ENCODE peak calls at places on chromosomes 4 and X, in seven cellular contexts. X, D, B, U, Q, F and M are unnamed samples.
A peak's percentile ranks its signal among the peaks of the same experiment; 100 is the strongest.

GRCh38 chr4:48509543-48509942 is 19.5 kb downstream of the ZAR1 start:
- DNase-seq in X (no peak), D (no peak), B (no peak), U (no peak), Q (no peak), F (no peak), M (no peak)

GRCh38 chr4:72448231-72448630 is 120.8 kb downstream of the ADAMTS3 start:
- DNase-seq in X (no peak), D (no peak), B (no peak), U (no peak), Q (no peak), F (no peak), M (no peak)

GRCh38 chr4:151862766-151863165 is 102.0 kb upstream of the GATB start:
- DNase-seq in X (no peak), D (no peak), B (no peak), U (no peak), Q (no peak), F (no peak), M (no peak)

GRCh38 chrX:23952984-23953907 is 45.4 kb downstream of the CXorf58 start:
- DNase-seq in X (no peak), D (no peak), B (peak; percentile 91), U (no peak), Q (peak; percentile 15), F (peak; percentile 36), M (no peak)

GRCh38 chr4:186204611-186205144 is 13.3 kb downstream of the CYP4V2 start:
- DNase-seq in X (no peak), D (no peak), B (no peak), U (no peak), Q (no peak), F (no peak), M (no peak)

GRCh38 chr4:175731506-175731905 is 80.6 kb downstream of the GPM6A start:
- DNase-seq in X (no peak), D (no peak), B (no peak), U (no peak), Q (no peak), F (no peak), M (no peak)

GRCh38 chrX:131060147-131060546 is 2.0 kb downstream of the ARHGAP36 start:
- DNase-seq in X (no peak), D (no peak), B (no peak), U (no peak), Q (no peak), F (no peak), M (no peak)

GRCh38 chr4:55312491-55313101 is 33.4 kb upstream of the SRD5A3 start:
- DNase-seq in X (no peak), D (peak; percentile 38), B (peak; percentile 41), U (no peak), Q (peak; percentile 78), F (peak; percentile 11), M (peak; percentile 24)

GRCh38 chr4:12439633-12440305 is 1011.1 kb upstream of the HS3ST1 start:
- DNase-seq in X (no peak), D (no peak), B (no peak), U (no peak), Q (peak; percentile 0), F (no peak), M (no peak)

GRCh38 chrX:69101655-69102251 is 63.5 kb downstream of the PJA1 start:
- DNase-seq in X (no peak), D (no peak), B (no peak), U (peak; percentile 2), Q (no peak), F (no peak), M (no peak)

GRCh38 chr4:155207534-155208257 is 740 bp upstream of the NPY2R start:
- DNase-seq in X (no peak), D (peak; percentile 10), B (no peak), U (no peak), Q (no peak), F (no peak), M (no peak)

GRCh38 chr4:80012291-80012690 is 60.7 kb downstream of the ANTXR2 start:
- DNase-seq in X (no peak), D (no peak), B (no peak), U (no peak), Q (no peak), F (no peak), M (no peak)

GRCh38 chr4:65538571-65538970 is 131.7 kb downstream of the EPHA5 start:
- DNase-seq in X (no peak), D (no peak), B (no peak), U (no peak), Q (peak; percentile 77), F (no peak), M (no peak)

GRCh38 chr4:38894340-38894982 is 26.9 kb downstream of the FAM114A1 start:
- DNase-seq in X (no peak), D (no peak), B (peak; percentile 16), U (no peak), Q (peak; percentile 39), F (no peak), M (no peak)

GRCh38 chrX:18973527-18974192 is 10.3 kb downstream of the PHKA2 start:
- DNase-seq in X (no peak), D (no peak), B (no peak), U (no peak), Q (no peak), F (no peak), M (no peak)

GRCh38 chr4:152032722-152033131 is 271.9 kb upstream of the GATB start:
- DNase-seq in X (no peak), D (peak; percentile 26), B (no peak), U (no peak), Q (peak; percentile 49), F (no peak), M (peak; percentile 19)

GRCh38 chrX:9352243-9352642 is 112.6 kb upstream of the TBL1X start:
- DNase-seq in X (no peak), D (no peak), B (no peak), U (no peak), Q (no peak), F (no peak), M (no peak)

GRCh38 chr4:19327364-19327763 is 924.3 kb upstream of the SLIT2 start:
- DNase-seq in X (no peak), D (peak; percentile 13), B (no peak), U (no peak), Q (peak; percentile 56), F (no peak), M (no peak)

GRCh38 chrX:11064851-11065600 is 46.1 kb upstream of the HCCS start:
- DNase-seq in X (no peak), D (peak; percentile 34), B (no peak), U (no peak), Q (peak; percentile 78), F (no peak), M (no peak)

GRCh38 chrX:3609800-3610199 is 103.6 kb downstream of the PRKX start:
- DNase-seq in X (no peak), D (peak; percentile 70), B (no peak), U (no peak), Q (peak; percentile 69), F (no peak), M (no peak)

GRCh38 chr4:25075129-25075528 is 44.4 kb upstream of the LGI2 start:
- DNase-seq in X (no peak), D (no peak), B (no peak), U (no peak), Q (no peak), F (no peak), M (no peak)

GRCh38 chrX:108439434-108439883 is at the start of gene COL4A5:
- DNase-seq in X (no peak), D (peak; percentile 61), B (no peak), U (no peak), Q (peak; percentile 93), F (no peak), M (peak; percentile 56)

GRCh38 chr4:3712936-3713335 is 53.2 kb upstream of the ADRA2C start:
- DNase-seq in X (no peak), D (no peak), B (no peak), U (peak; percentile 62), Q (no peak), F (no peak), M (no peak)

GRCh38 chr4:168882650-168883233 is 127.3 kb downstream of the CBR4 start:
- DNase-seq in X (no peak), D (no peak), B (no peak), U (no peak), Q (peak; percentile 77), F (no peak), M (no peak)

GRCh38 chr4:74755486-74755885 is 38.8 kb downstream of the BTC start:
- DNase-seq in X (no peak), D (no peak), B (no peak), U (no peak), Q (no peak), F (peak; percentile 3), M (no peak)

GRCh38 chr4:77880784-77881183 is 18.2 kb downstream of the MRPL1 start:
- DNase-seq in X (no peak), D (no peak), B (no peak), U (no peak), Q (no peak), F (no peak), M (no peak)